ENCODE peak calls at places on chromosomes 13 and 19, in six cellular contexts. M, B, Y, E, S and A are unnamed samples.

GRCh38 chr13:91351980-91352379 is 4.5 kb downstream of the MIR17HG start:
- DNase-seq in Y (no peak), M (no peak), E (no peak), B (no peak), S (no peak), A (no peak)

GRCh38 chr19:46218160-46218559 is 11.4 kb upstream of the IGFL1 start:
- DNase-seq in B (no peak), Y (peak), M (no peak), E (no peak), S (no peak), A (no peak)

GRCh38 chr13:113938716-113939115 is 35.2 kb downstream of the C13orf46 start:
- DNase-seq in E (no peak), Y (no peak), S (no peak), B (no peak), M (no peak), A (no peak)

GRCh38 chr19:14112809-14113385 is 4.7 kb downstream of the PRKACA start:
- DNase-seq in Y (no peak), B (no peak), S (no peak), M (no peak), E (no peak), A (no peak)

GRCh38 chr13:63910406-63910957 is 2494.8 kb upstream of the PCDH20 start:
- DNase-seq in S (no peak), B (no peak), Y (peak), E (no peak), M (no peak), A (no peak)

GRCh38 chr13:98279473-98280175 is 102.6 kb upstream of the RNF113B start:
- DNase-seq in S (no peak), B (no peak), E (no peak), Y (no peak), M (no peak), A (no peak)

GRCh38 chr19:29329460-29330134 is 116.6 kb upstream of the UQCRFS1 start:
- DNase-seq in S (no peak), Y (peak), E (no peak), M (no peak), B (no peak), A (no peak)

GRCh38 chr13:27141746-27142145 is 29.9 kb downstream of the USP12 start:
- DNase-seq in S (no peak), Y (no peak), M (no peak), B (no peak), E (no peak), A (no peak)

GRCh38 chr13:98507060-98507797 is 69.7 kb downstream of the STK24 start:
- DNase-seq in Y (no peak), S (peak), M (no peak), B (no peak), E (no peak), A (no peak)

GRCh38 chr13:110869805-110870706 is 44.8 kb downstream of the ANKRD10 start:
- DNase-seq in M (peak), B (peak), Y (peak), S (peak), E (no peak), A (peak)

GRCh38 chr13:37457594-37457993 is 141.0 kb downstream of the POSTN start:
- DNase-seq in E (no peak), B (no peak), M (no peak), Y (peak), S (no peak), A (no peak)

GRCh38 chr13:20825476-20825875 is 51.7 kb upstream of the EEF1AKMT1 start:
- DNase-seq in M (no peak), B (no peak), E (no peak), Y (peak), S (no peak), A (no peak)

GRCh38 chr19:38039966-38040365 is 133.0 kb downstream of the SIPA1L3 start:
- DNase-seq in E (no peak), Y (peak), M (peak), B (peak), S (no peak), A (peak)

GRCh38 chr13:58619396-58620113 is 988.0 kb downstream of the PCDH17 start:
- DNase-seq in E (no peak), Y (no peak), B (no peak), M (no peak), S (no peak), A (no peak)

GRCh38 chr13:46554971-46555370 is 2.0 kb downstream of the LRCH1 start:
- DNase-seq in B (no peak), Y (peak), S (no peak), M (no peak), E (no peak), A (no peak)

GRCh38 chr19:35714601-35715354 is 3.0 kb upstream of the KMT2B start:
- DNase-seq in S (no peak), B (peak), M (no peak), E (no peak), Y (no peak), A (no peak)

GRCh38 chr19:5585461-5586299 is 17.9 kb upstream of the TINCR start:
- DNase-seq in B (no peak), Y (no peak), E (no peak), M (no peak), S (no peak), A (no peak)

GRCh38 chr19:44891016-44891882 is at the start of gene TOMM40:
- DNase-seq in Y (no peak), M (no peak), B (peak), S (no peak), E (peak), A (peak)

GRCh38 chr13:66014757-66015156 is 1215.4 kb downstream of the PCDH9 start:
- DNase-seq in S (no peak), M (no peak), Y (peak), B (no peak), E (no peak), A (no peak)

GRCh38 chr19:30303131-30303654 is 69.0 kb upstream of the ZNF536 start:
- DNase-seq in S (no peak), E (no peak), M (no peak), Y (no peak), B (no peak), A (no peak)

GRCh38 chr19:805600-806550 is 8.6 kb downstream of the PTBP1 start:
- DNase-seq in Y (no peak), M (no peak), S (peak), E (no peak), B (no peak), A (no peak)

GRCh38 chr13:26017932-26018690 is 33.7 kb downstream of the SHISA2 start:
- DNase-seq in B (no peak), E (no peak), S (no peak), M (no peak), Y (no peak), A (no peak)

GRCh38 chr19:4977299-4978174 is 8.6 kb downstream of the KDM4B start:
- DNase-seq in B (no peak), M (peak), S (no peak), E (no peak), Y (peak), A (peak)

GRCh38 chr19:29054886-29055675 is 157.9 kb downstream of the UQCRFS1 start:
- DNase-seq in M (no peak), S (no peak), Y (no peak), B (no peak), E (no peak), A (no peak)

GRCh38 chr13:99704390-99704789 is 203.1 kb downstream of the TM9SF2 start:
- DNase-seq in M (no peak), S (no peak), B (no peak), Y (no peak), E (no peak), A (no peak)

GRCh38 chr13:94056362-94056990 is 423.0 kb downstream of the DCT start:
- DNase-seq in B (no peak), S (no peak), Y (no peak), M (no peak), E (no peak), A (no peak)